ENCODE peak calls at places on chromosomes 7 and 10, in nine cellular contexts. Y, W, L, G, N, K, H, O and T are unnamed samples.

GRCh38 chr7:151851782-151852181 is 25.1 kb downstream of the PRKAG2 start:
- DNase-seq in G (no peak), L (no peak), N (no peak), W (no peak), K (no peak), Y (no peak), O (no peak), H (no peak), T (no peak)

GRCh38 chr10:91185239-91185875 is 35.1 kb upstream of the PCGF5 start:
- DNase-seq in Y (peak; percentile 52), H (peak; percentile 37), O (no peak), N (no peak), W (peak; percentile 72), G (no peak), K (peak; percentile 85), L (peak; percentile 60), T (no peak)

GRCh38 chr10:88138319-88138848 is 275.0 kb downstream of the PTEN start:
- DNase-seq in W (no peak), G (no peak), K (no peak), N (no peak), O (no peak), H (no peak), Y (no peak), L (no peak), T (no peak)

GRCh38 chr7:96637531-96637930 is 72.1 kb downstream of the SEM1 start:
- DNase-seq in K (no peak), N (no peak), G (no peak), O (no peak), H (no peak), W (no peak), L (no peak), Y (no peak), T (no peak)

GRCh38 chr7:141071855-141072547 is 1.9 kb upstream of the TMEM178B start:
- DNase-seq in W (no peak), N (no peak), Y (no peak), K (no peak), L (no peak), G (peak; percentile 10), H (peak; percentile 13), O (no peak), T (peak; percentile 8)

GRCh38 chr7:136617176-136617575 is 251.3 kb upstream of the CHRM2 start:
- DNase-seq in L (no peak), K (no peak), W (no peak), O (no peak), G (no peak), N (no peak), Y (no peak), H (no peak), T (no peak)

GRCh38 chr10:127999291-127999690 is 92.4 kb downstream of the PTPRE start:
- DNase-seq in K (no peak), O (no peak), W (no peak), G (no peak), H (no peak), N (no peak), Y (no peak), L (no peak), T (no peak)

GRCh38 chr10:12921163-12921562 is 80.3 kb downstream of the CCDC3 start:
- DNase-seq in W (no peak), G (no peak), O (no peak), K (no peak), Y (no peak), N (no peak), H (no peak), L (no peak), T (no peak)

GRCh38 chr10:61903184-61903990 is 1.9 kb downstream of the ARID5B start:
- DNase-seq in G (no peak), L (peak; percentile 83), Y (peak; percentile 74), O (peak; percentile 31), K (peak; percentile 57), H (peak; percentile 35), N (peak; percentile 38), W (peak; percentile 74), T (peak; percentile 14)

GRCh38 chr10:61903991-61904350 is 2.5 kb downstream of the ARID5B start:
- DNase-seq in N (no peak), K (no peak), O (no peak), G (no peak), H (no peak), Y (no peak), W (no peak), L (no peak), T (no peak)

GRCh38 chr10:61905837-61906236 is 4.3 kb downstream of the ARID5B start:
- DNase-seq in K (no peak), H (no peak), O (no peak), G (no peak), W (no peak), Y (no peak), N (no peak), L (no peak), T (no peak)

GRCh38 chr10:61905446-61905725 is 3.9 kb downstream of the ARID5B start:
- DNase-seq in W (no peak), O (no peak), Y (no peak), K (no peak), G (no peak), H (no peak), N (no peak), L (no peak), T (no peak)

DNA sequence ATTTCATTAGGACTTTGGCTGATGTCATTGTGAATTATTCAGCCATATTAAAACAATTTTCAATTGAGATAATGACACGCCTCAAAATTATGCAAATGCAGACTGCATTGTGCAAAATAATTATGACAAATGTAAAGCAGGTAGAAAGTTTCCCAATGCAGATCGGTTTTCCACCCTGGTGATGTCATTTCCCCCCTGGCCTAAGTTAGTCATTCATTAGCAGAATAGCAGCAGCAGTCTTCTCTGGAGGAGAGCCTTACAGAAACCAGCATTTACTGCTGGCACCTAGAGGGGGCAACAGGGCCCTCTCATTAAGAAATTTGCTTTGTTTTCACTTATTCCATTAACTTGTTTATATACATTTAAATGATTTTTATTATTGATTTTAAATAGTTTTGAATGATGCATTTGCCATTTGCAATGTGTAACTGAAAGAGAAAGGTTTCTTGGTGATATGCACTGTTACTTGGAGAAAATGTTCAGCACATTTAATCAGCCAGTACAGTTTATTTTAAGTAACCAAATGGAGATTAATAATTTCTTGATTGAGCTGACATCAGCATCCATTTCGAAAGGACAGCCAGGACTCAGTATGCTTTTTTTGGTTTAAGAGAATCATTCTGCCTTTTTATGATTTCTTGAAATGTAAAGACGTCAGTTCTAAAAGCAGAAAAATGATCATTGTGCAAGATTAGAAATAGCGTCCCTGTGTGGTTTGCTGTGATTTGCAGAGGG is 3.4 kb downstream of the ARID5B start:
- DNase-seq in G (peak; percentile 67), O (no peak), K (peak; percentile 88), Y (peak; percentile 78), H (peak; percentile 55), N (no peak), L (no peak), W (peak; percentile 83), T (no peak)
- TF ChIP-seq CTCF in G (peak; percentile 36), O (no peak), K (peak; percentile 49), Y (peak; percentile 42), H (peak; percentile 6), N (peak; percentile 23), L (peak; percentile 18), W (peak; percentile 59), T (peak; percentile 35)

GRCh38 chr10:61142987-61143386 is 199.0 kb upstream of the RHOBTB1 start:
- DNase-seq in W (no peak), L (no peak), O (no peak), N (no peak), Y (no peak), K (no peak), H (no peak), G (no peak), T (no peak)
- TF ChIP-seq CTCF in W (no peak), L (no peak), O (no peak), N (peak; percentile 30), Y (no peak), K (no peak), H (no peak), G (no peak), T (peak; percentile 25)

GRCh38 chr7:34844401-34844800 is 186.4 kb downstream of the NPSR1 start:
- DNase-seq in G (no peak), N (no peak), W (no peak), H (no peak), O (no peak), Y (no peak), K (no peak), L (no peak), T (no peak)

GRCh38 chr7:34848670-34849069 is 188.6 kb downstream of the DPY19L1 start:
- DNase-seq in H (no peak), G (no peak), Y (no peak), L (no peak), N (no peak), K (no peak), O (no peak), W (no peak), T (no peak)

GRCh38 chr7:34844936-34845665 is 187.1 kb downstream of the NPSR1 start:
- DNase-seq in O (no peak), K (no peak), L (no peak), N (no peak), G (no peak), H (no peak), Y (no peak), W (no peak), T (no peak)

GRCh38 chr7:34846976-34847375 is 189.0 kb downstream of the NPSR1 start:
- DNase-seq in W (no peak), L (no peak), G (no peak), K (no peak), N (no peak), O (no peak), Y (no peak), H (no peak), T (no peak)

DNA sequence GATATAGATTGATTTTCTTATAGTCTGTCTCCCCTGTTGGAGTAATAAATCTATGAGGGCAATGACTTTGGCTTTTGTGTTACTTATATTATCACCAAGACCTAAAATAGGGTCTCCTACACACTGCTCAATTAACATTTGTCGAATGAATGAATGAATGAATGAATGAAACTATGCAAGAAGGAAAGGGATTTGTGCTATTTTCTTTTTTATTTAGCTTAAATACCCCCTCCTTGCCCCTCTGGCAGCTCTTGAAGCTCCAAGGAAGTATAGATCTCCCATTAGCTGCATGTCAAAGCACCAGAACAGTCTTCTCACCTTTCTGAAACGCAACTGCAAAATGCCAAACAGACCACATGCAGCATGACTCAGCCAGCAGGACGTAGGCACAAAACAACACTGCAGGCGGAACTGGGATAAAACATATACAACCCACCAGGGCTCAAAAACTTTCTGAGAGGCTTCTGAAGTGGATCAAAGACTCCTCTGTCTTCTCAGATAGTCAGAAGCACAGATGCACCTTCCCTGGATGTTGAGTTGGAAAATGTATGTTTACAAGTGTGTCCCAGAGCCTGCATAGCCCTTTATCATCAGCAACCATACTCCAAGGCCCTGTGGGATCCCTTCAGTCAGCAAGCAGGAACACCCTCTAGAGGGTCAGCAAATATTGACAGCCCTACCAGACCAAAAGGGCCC is 187.8 kb downstream of the NPSR1 start:
- DNase-seq in N (no peak), K (no peak), L (no peak), W (peak; percentile 36), Y (no peak), O (no peak), G (no peak), H (no peak), T (no peak)
- TF ChIP-seq CTCF in N (no peak), K (no peak), L (no peak), W (no peak), Y (no peak), O (no peak), G (no peak), H (no peak), T (no peak)

DNA sequence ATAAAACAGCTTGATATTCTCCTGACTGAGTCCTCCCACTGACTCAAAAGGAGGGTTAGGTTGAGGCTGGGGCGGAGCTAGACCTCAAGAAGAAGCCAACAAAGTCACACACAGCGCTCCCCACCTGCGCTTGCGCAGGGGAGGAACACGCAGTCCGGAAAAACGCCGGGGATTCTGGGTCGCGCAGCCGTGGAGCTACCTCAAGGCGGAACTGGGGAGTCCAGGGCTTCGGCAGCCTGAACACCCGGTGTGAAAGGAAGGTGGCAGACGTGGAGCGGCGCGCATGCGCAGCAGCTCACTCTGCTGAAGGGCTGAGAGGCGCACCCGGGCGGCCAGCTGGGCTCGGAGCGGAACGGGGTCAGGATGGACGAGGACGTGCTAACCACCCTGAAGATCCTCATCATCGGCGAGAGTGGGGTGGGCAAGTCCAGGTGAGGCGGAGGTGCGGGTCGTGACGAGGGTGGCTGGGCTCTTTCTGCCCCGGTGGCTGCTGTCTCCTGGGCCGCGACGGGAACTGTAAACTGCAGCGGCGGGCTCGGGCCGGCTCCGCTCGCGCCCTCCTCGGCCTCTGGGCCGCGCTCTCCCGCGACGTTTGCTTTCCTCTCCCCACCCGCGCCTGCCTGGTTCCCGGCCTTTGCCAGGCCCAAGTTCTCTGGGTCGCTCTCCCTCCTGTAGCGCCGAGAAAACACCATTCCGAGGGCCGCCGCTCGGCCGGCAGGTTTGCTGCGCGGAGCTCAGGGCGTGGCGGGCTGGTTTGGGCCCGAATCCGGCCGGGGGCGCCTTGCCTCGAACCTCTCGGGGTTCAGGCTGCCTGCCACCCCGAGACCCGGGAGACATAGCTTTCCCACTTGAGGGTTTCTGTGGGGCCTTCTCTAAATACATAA is at the start of gene RAB18:
- DNase-seq in O (peak; percentile 93), G (peak; percentile 95), Y (peak; percentile 99), H (peak; percentile 90), K (peak; percentile 99), L (peak; percentile 99), W (peak; percentile 99), N (peak; percentile 98), T (peak; percentile 90)
- TF ChIP-seq CTCF in O (no peak), G (no peak), Y (peak; percentile 14), H (no peak), K (peak; percentile 21), L (no peak), W (peak; percentile 18), N (no peak), T (no peak)